ENCODE peak calls at places on chromosomes 12 and 14, in six cellular contexts. S is CD4-positive, alpha-beta T cell; Z is AG10803; V is OCI-LY7; Q is activated CD8-positive, alpha-beta T cell treated with anti-CD3 and anti-CD28 coated beads for 36 hours; E is H1. G is an unnamed sample.

GRCh38 chr14:89624500-89625156 is 207.6 kb upstream of the FOXN3 start:
- DNase-seq in S (no peak), V (no peak), Z (no peak), E (no peak), Q (no peak), G (no peak)

GRCh38 chr14:67887478-67887877 is 67.9 kb downstream of the RAD51B start:
- DNase-seq in V (no peak), E (no peak), Z (no peak), S (no peak), Q (no peak), G (no peak)

GRCh38 chr12:27615331-27615891 is 80.8 kb upstream of the REP15 start:
- DNase-seq in S (no peak), Q (no peak), E (no peak), V (no peak), Z (peak), G (no peak)

GRCh38 chr14:24978862-24979724 is 70.9 kb downstream of the STXBP6 start:
- DNase-seq in E (no peak), Z (no peak), S (no peak), V (no peak), Q (no peak), G (peak)

GRCh38 chr14:49622022-49622607 is 1.5 kb downstream of the MGAT2 start:
- DNase-seq in Q (no peak), V (no peak), S (no peak), E (no peak), Z (no peak), G (no peak)

GRCh38 chr12:82896286-82896685 is 209.6 kb downstream of the TMTC2 start:
- DNase-seq in S (no peak), V (no peak), Z (no peak), Q (no peak), E (no peak), G (no peak)

GRCh38 chr14:68146812-68147211 is 327.2 kb downstream of the RAD51B start:
- DNase-seq in S (no peak), V (no peak), E (no peak), Z (peak), Q (no peak), G (no peak)

GRCh38 chr12:13097526-13097925 is 5.9 kb downstream of the GSG1 start:
- DNase-seq in V (no peak), Q (no peak), E (no peak), S (no peak), Z (peak), G (no peak)

GRCh38 chr12:19148860-19149259 is 19.3 kb downstream of the PLEKHA5 start:
- DNase-seq in E (no peak), Q (no peak), Z (no peak), V (no peak), S (no peak), G (no peak)

GRCh38 chr12:117309276-117309885 is 52.0 kb downstream of the NOS1 start:
- DNase-seq in V (no peak), S (no peak), Z (no peak), Q (no peak), E (no peak), G (no peak)

GRCh38 chr14:62914025-62914424 is 131.2 kb downstream of the KCNH5 start:
- DNase-seq in Z (no peak), S (no peak), Q (no peak), E (no peak), V (no peak), G (no peak)

GRCh38 chr14:59356783-59357182 is 108.4 kb downstream of the GPR135 start:
- DNase-seq in S (no peak), Q (no peak), E (no peak), V (peak), Z (no peak), G (peak)

GRCh38 chr12:69880566-69880965 is 55.5 kb downstream of the MYRFL start:
- DNase-seq in V (peak), S (no peak), E (no peak), Q (no peak), Z (peak), G (no peak)

GRCh38 chr12:57581802-57582201 is 9.2 kb upstream of the PIP4K2C start:
- DNase-seq in V (no peak), Q (no peak), S (no peak), E (no peak), Z (no peak), G (no peak)

GRCh38 chr14:71996615-71997014 is 64.4 kb downstream of the RGS6 start:
- DNase-seq in Q (no peak), S (no peak), V (no peak), Z (no peak), E (no peak), G (no peak)

GRCh38 chr12:121637231-121637914 is 11.0 kb downstream of the ORAI1 start:
- DNase-seq in V (peak), S (peak), E (no peak), Q (peak), Z (no peak), G (peak)

GRCh38 chr12:114409796-114410520 is 4.0 kb upstream of the TBX5 start:
- DNase-seq in S (no peak), Q (no peak), E (no peak), V (no peak), Z (no peak), G (no peak)

GRCh38 chr12:80702889-80703605 is 4.4 kb upstream of the MYF6 start:
- DNase-seq in Q (no peak), V (peak), Z (peak), E (no peak), S (no peak), G (no peak)

GRCh38 chr14:76720382-76720813 is 40.9 kb upstream of the VASH1 start:
- DNase-seq in E (no peak), Z (peak), S (no peak), V (peak), Q (no peak), G (peak)

GRCh38 chr12:14689144-14689543 is 7.3 kb downstream of the GUCY2C start:
- DNase-seq in Z (no peak), S (no peak), E (no peak), V (no peak), Q (no peak), G (no peak)

GRCh38 chr12:6540181-6540877 is 6.0 kb downstream of the GAPDH start:
- DNase-seq in E (no peak), Z (peak), Q (peak), S (peak), V (peak), G (peak)

GRCh38 chr12:82981150-82981549 is 294.4 kb downstream of the TMTC2 start:
- DNase-seq in Q (no peak), Z (peak), V (no peak), E (no peak), S (no peak), G (no peak)

GRCh38 chr12:68189766-68190700 is 30.5 kb upstream of the IFNG start:
- DNase-seq in Z (peak), S (peak), E (no peak), Q (peak), V (no peak), G (no peak)

GRCh38 chr12:40065636-40066035 is 40.2 kb downstream of the SLC2A13 start:
- DNase-seq in V (no peak), E (no peak), Q (no peak), Z (no peak), S (no peak), G (no peak)

GRCh38 chr12:6249580-6249979 is 49.4 kb downstream of the CD9 start:
- DNase-seq in V (no peak), E (no peak), Z (no peak), Q (no peak), S (no peak), G (no peak)

GRCh38 chr12:15179672-15180071 is 41.5 kb downstream of the RERG start:
- DNase-seq in E (no peak), V (no peak), Q (no peak), S (no peak), Z (no peak), G (no peak)

GRCh38 chr12:64656429-64656828 is 46.1 kb downstream of the RASSF3 start:
- DNase-seq in Q (no peak), Z (no peak), E (no peak), V (no peak), S (no peak), G (no peak)

GRCh38 chr12:9043766-9044165 is 54.4 kb downstream of the KLRG1 start:
- DNase-seq in S (no peak), E (no peak), Q (no peak), V (no peak), Z (no peak), G (no peak)

DNA sequence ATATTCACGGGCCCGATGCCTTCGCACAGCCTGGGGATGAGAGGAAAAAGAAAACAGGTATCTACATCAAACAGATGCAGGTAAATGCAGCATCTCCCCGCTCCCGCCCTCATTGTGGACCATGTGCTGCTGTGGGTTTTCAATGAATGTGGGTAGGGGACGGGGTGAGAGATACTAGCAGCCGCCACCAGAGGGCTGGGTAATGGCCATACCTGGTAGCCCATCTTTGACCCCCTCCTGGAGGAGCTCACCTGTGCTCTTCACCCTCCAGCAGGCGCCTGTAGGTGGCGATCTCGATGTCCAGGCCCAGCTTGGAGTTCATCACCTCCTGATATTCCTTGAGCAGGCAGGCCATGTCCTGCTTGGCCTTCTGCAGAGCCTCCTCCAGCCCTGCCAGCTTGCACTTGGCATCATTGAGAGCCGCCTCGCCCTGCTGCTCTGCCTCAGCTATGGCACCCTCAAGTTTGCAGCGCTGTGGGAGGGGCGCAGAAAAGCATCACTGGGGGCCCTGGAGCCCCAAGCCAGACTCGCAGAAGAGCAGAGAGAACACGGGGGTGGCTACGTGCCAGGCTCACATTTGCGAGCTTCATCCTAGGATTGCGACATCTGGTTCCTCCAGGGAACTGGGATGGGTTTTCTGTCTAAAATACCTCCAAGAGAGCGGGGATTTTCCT is 10.2 kb downstream of the KRT82 start:
- DNase-seq in Z (peak), V (peak), E (peak), S (no peak), Q (peak), G (no peak)
- TF ChIP-seq CTCF in Z (peak), V (peak), E (peak), S (no peak), Q (peak), G (peak)

GRCh38 chr12:88716240-88716639 is 136.0 kb upstream of the KITLG start:
- DNase-seq in Q (no peak), Z (no peak), S (no peak), E (no peak), V (no peak), G (no peak)
- TF ChIP-seq CTCF in Q (no peak), Z (no peak), S (no peak), E (no peak), V (no peak), G (no peak)

GRCh38 chr14:65501328-65501727 is 88.8 kb downstream of the FUT8 start:
- DNase-seq in Q (no peak), E (no peak), V (no peak), S (no peak), Z (no peak), G (no peak)
- TF ChIP-seq CTCF in Q (no peak), E (no peak), V (peak), S (no peak), Z (peak), G (peak)

GRCh38 chr14:94143239-94143638 is 13.8 kb upstream of the IFI27L2 start:
- DNase-seq in V (peak), E (no peak), S (no peak), Z (no peak), Q (peak), G (no peak)
- TF ChIP-seq CTCF in V (peak), E (peak), S (peak), Z (peak), Q (peak), G (peak)

DNA sequence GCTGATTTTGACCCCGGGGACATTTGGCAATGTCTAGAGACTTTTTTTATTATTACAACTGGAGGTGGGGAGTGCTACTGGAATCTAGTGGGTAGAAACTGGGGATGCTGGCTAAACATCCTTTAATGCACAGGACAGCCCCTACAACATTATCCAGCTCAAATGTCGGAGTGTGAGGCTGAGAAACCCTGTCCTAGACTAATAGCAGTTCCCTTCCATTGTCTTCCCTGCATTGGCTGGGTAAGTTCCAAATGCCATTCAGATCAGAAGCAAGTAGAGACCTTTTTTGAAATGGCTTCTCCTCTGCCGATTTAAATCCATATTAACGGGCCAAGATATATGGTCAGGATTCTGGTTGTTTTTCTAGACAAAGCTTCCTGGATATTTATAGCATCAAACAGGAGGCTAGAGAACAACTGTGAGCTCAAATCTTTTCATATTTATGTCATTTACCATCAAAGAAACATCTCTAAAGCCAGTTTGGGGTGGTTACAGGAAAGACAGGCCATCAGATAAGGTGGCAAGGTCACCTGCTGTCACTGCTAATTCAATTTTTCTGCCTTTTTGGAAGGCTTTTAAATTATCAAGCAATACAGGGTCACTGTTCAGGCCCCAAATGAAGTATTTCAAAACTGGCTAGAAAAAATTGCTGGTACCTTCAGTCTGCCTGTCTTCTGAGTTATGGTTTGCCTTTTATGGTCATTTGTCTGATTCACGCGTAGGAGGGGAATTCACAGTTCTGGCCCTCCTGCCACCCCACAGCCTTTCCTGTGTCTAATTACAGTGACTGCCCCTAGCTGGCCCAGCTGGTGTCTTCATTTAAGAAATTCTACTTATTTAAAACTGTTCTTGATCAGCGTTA is 20.1 kb upstream of the AKAP5 start:
- DNase-seq in E (no peak), Z (peak), V (no peak), S (no peak), Q (peak), G (peak)
- TF ChIP-seq CTCF in E (no peak), Z (no peak), V (no peak), S (no peak), Q (no peak), G (no peak)

G was measured in GM13977.